ENCODE peak calls at places on chromosome 19, in seven cellular contexts. Y is epithelial cell of prostate; W is stimulated activated CD4-positive, alpha-beta T cell treated with anti-CD3 and anti-CD28 coated beads, Interleukin-1b, Interleukin-23, amount 100 ng/mL, for 1 hour; A is breast epithelium; V is kidney glomerular epithelial cell; F is T-cell; S is nephron progenitor cell. G is an unnamed sample.

GRCh38 chr19:35115538-35115951 is at the start of gene FXYD3:
- DNase-seq in Y (no peak), W (no peak), A (no peak), V (no peak), F (no peak), S (no peak), G (no peak)

GRCh38 chr19:44729516-44730033 is 18.9 kb upstream of the BCL3 start:
- DNase-seq in Y (no peak), W (no peak), A (no peak), V (no peak), F (no peak), S (no peak), G (no peak)

GRCh38 chr19:19098703-19099632 is 35.2 kb downstream of the SLC25A42 start:
- DNase-seq in Y (no peak), W (no peak), A (no peak), V (no peak), F (no peak), S (no peak), G (no peak)

GRCh38 chr19:48493718-48494515 is 17.7 kb downstream of the LMTK3 start:
- DNase-seq in Y (no peak), W (no peak), A (no peak), V (no peak), F (no peak), S (no peak), G (no peak)

GRCh38 chr19:39150235-39150634 is 24.6 kb downstream of the PAK4 start:
- DNase-seq in Y (no peak), W (no peak), A (no peak), V (no peak), F (no peak), S (no peak), G (no peak)

GRCh38 chr19:16378291-16378889 is 53.8 kb downstream of the KLF2 start:
- DNase-seq in Y (no peak), W (no peak), A (no peak), V (no peak), F (no peak), S (no peak), G (no peak)

GRCh38 chr19:46082728-46083050 is 41.8 kb downstream of the IGFL3 start:
- DNase-seq in Y (peak), W (no peak), A (no peak), V (peak), F (no peak), S (no peak), G (no peak)

GRCh38 chr19:49415102-49415809 is 8.0 kb downstream of the PTH2 start:
- DNase-seq in Y (no peak), W (no peak), A (no peak), V (no peak), F (no peak), S (no peak), G (no peak)

GRCh38 chr19:44566984-44567383 is 37.5 kb upstream of the CEACAM20 start:
- DNase-seq in Y (peak), W (no peak), A (no peak), V (no peak), F (no peak), S (no peak), G (no peak)

GRCh38 chr19:51660975-51661600 is 14.5 kb upstream of the SIGLEC14 start:
- DNase-seq in Y (no peak), W (peak), A (peak), V (peak), F (peak), S (peak), G (peak)

GRCh38 chr19:4980087-4980486 is 11.2 kb downstream of the KDM4B start:
- DNase-seq in Y (no peak), W (no peak), A (no peak), V (peak), F (no peak), S (no peak), G (no peak)

G was measured in head of caudate nucleus.